ENCODE peak calls at places on chromosomes 16 and 17, in seven cellular contexts. One of them, this sample, is unnamed.

GRCh38 chr17:41061969-41062368 is 2.1 kb upstream of the KRTAP2-3 start:
- DNase-seq in suprapubic skin: no peak
- DNase-seq in breast epithelium: no peak
- DNase-seq in adrenal gland: no peak
- DNase-seq in heart left ventricle: no peak
- DNase-seq in ovary: no peak
- DNase-seq in tibial nerve: no peak
- DNase-seq in this sample: no peak

GRCh38 chr16:84633622-84634021 is 14.7 kb upstream of the KLHL36 start:
- DNase-seq in breast epithelium: no peak
- DNase-seq in suprapubic skin: no peak
- DNase-seq in heart left ventricle: peak
- DNase-seq in tibial nerve: peak
- DNase-seq in adrenal gland: peak
- DNase-seq in ovary: peak
- DNase-seq in this sample: no peak

GRCh38 chr16:87276926-87277325 is 40.3 kb downstream of the C16orf95 start:
- DNase-seq in ovary: no peak
- DNase-seq in heart left ventricle: no peak
- DNase-seq in suprapubic skin: no peak
- DNase-seq in tibial nerve: no peak
- DNase-seq in adrenal gland: no peak
- DNase-seq in breast epithelium: no peak
- DNase-seq in this sample: no peak

GRCh38 chr17:37117743-37118142 is 169.0 kb downstream of the AATF start:
- DNase-seq in ovary: no peak
- DNase-seq in heart left ventricle: no peak
- DNase-seq in adrenal gland: no peak
- DNase-seq in breast epithelium: no peak
- DNase-seq in tibial nerve: no peak
- DNase-seq in suprapubic skin: no peak
- DNase-seq in this sample: no peak

GRCh38 chr17:17935321-17936271 is 36.6 kb downstream of the TOM1L2 start:
- DNase-seq in ovary: no peak
- DNase-seq in heart left ventricle: no peak
- DNase-seq in tibial nerve: peak
- DNase-seq in adrenal gland: peak
- DNase-seq in breast epithelium: no peak
- DNase-seq in suprapubic skin: no peak
- DNase-seq in this sample: no peak

GRCh38 chr17:61309857-61310256 is 89.8 kb upstream of the TBX2 start:
- DNase-seq in tibial nerve: no peak
- DNase-seq in heart left ventricle: no peak
- DNase-seq in suprapubic skin: no peak
- DNase-seq in ovary: no peak
- DNase-seq in breast epithelium: no peak
- DNase-seq in adrenal gland: no peak
- DNase-seq in this sample: no peak

GRCh38 chr17:27407916-27408846 is 48.1 kb upstream of the KSR1 start:
- DNase-seq in adrenal gland: peak
- DNase-seq in heart left ventricle: no peak
- DNase-seq in suprapubic skin: peak
- DNase-seq in tibial nerve: no peak
- DNase-seq in breast epithelium: no peak
- DNase-seq in ovary: no peak
- DNase-seq in this sample: no peak

GRCh38 chr16:71894921-71895678 is at the start of gene IST1:
- DNase-seq in suprapubic skin: peak
- DNase-seq in adrenal gland: peak
- DNase-seq in tibial nerve: peak
- DNase-seq in ovary: peak
- DNase-seq in heart left ventricle: peak
- DNase-seq in breast epithelium: peak
- DNase-seq in this sample: peak

GRCh38 chr16:86120201-86120981 is 221.4 kb downstream of the IRF8 start:
- DNase-seq in heart left ventricle: no peak
- DNase-seq in adrenal gland: no peak
- DNase-seq in suprapubic skin: no peak
- DNase-seq in tibial nerve: no peak
- DNase-seq in ovary: no peak
- DNase-seq in breast epithelium: no peak
- DNase-seq in this sample: no peak

GRCh38 chr16:19655242-19655777 is 62.7 kb downstream of the KNOP1 start:
- DNase-seq in heart left ventricle: no peak
- DNase-seq in ovary: no peak
- DNase-seq in adrenal gland: no peak
- DNase-seq in breast epithelium: no peak
- DNase-seq in suprapubic skin: no peak
- DNase-seq in tibial nerve: no peak
- DNase-seq in this sample: no peak

GRCh38 chr16:87556941-87557459 is 45.3 kb upstream of the JPH3 start:
- DNase-seq in suprapubic skin: no peak
- DNase-seq in breast epithelium: no peak
- DNase-seq in tibial nerve: no peak
- DNase-seq in adrenal gland: peak
- DNase-seq in ovary: peak
- DNase-seq in heart left ventricle: peak
- DNase-seq in this sample: no peak

GRCh38 chr16:64882385-64882784 is 239.5 kb downstream of the CDH11 start:
- DNase-seq in tibial nerve: peak
- DNase-seq in adrenal gland: peak
- DNase-seq in breast epithelium: no peak
- DNase-seq in heart left ventricle: peak
- DNase-seq in ovary: peak
- DNase-seq in suprapubic skin: no peak
- DNase-seq in this sample: no peak

GRCh38 chr17:73710095-73710592 is 65.9 kb upstream of the SDK2 start:
- DNase-seq in adrenal gland: peak
- DNase-seq in ovary: no peak
- DNase-seq in breast epithelium: peak
- DNase-seq in heart left ventricle: peak
- DNase-seq in suprapubic skin: no peak
- DNase-seq in tibial nerve: peak
- DNase-seq in this sample: peak

GRCh38 chr16:13351222-13351621 is 449.8 kb downstream of the SHISA9 start:
- DNase-seq in suprapubic skin: no peak
- DNase-seq in heart left ventricle: no peak
- DNase-seq in adrenal gland: no peak
- DNase-seq in breast epithelium: no peak
- DNase-seq in tibial nerve: no peak
- DNase-seq in ovary: no peak
- DNase-seq in this sample: no peak

GRCh38 chr17:11296994-11297393 is 56.0 kb downstream of the SHISA6 start:
- DNase-seq in ovary: no peak
- DNase-seq in tibial nerve: no peak
- DNase-seq in heart left ventricle: no peak
- DNase-seq in suprapubic skin: no peak
- DNase-seq in breast epithelium: no peak
- DNase-seq in adrenal gland: no peak
- DNase-seq in this sample: no peak

GRCh38 chr16:59046335-59046734 is 312.2 kb upstream of the GOT2 start:
- DNase-seq in adrenal gland: no peak
- DNase-seq in tibial nerve: no peak
- DNase-seq in heart left ventricle: no peak
- DNase-seq in suprapubic skin: no peak
- DNase-seq in ovary: no peak
- DNase-seq in breast epithelium: no peak
- DNase-seq in this sample: no peak

GRCh38 chr17:15171433-15172047 is 93.6 kb downstream of the PMP22 start:
- DNase-seq in adrenal gland: peak
- DNase-seq in tibial nerve: peak
- DNase-seq in ovary: peak
- DNase-seq in suprapubic skin: peak
- DNase-seq in breast epithelium: peak
- DNase-seq in heart left ventricle: peak
- DNase-seq in this sample: peak

GRCh38 chr16:24036614-24037013 is 200.8 kb downstream of the PRKCB start:
- DNase-seq in heart left ventricle: no peak
- DNase-seq in suprapubic skin: no peak
- DNase-seq in adrenal gland: peak
- DNase-seq in tibial nerve: peak
- DNase-seq in ovary: no peak
- DNase-seq in breast epithelium: no peak
- DNase-seq in this sample: peak

GRCh38 chr17:50201226-50201854 is at the start of gene COL1A1:
- DNase-seq in adrenal gland: peak
- DNase-seq in heart left ventricle: peak
- DNase-seq in suprapubic skin: peak
- DNase-seq in breast epithelium: peak
- DNase-seq in ovary: peak
- DNase-seq in tibial nerve: peak
- DNase-seq in this sample: no peak

GRCh38 chr17:50205111-50205821 is 3.8 kb upstream of the COL1A1 start:
- DNase-seq in ovary: peak
- DNase-seq in suprapubic skin: no peak
- DNase-seq in adrenal gland: no peak
- DNase-seq in heart left ventricle: peak
- DNase-seq in breast epithelium: no peak
- DNase-seq in tibial nerve: no peak
- DNase-seq in this sample: no peak

GRCh38 chr17:50203589-50204345 is 2.3 kb upstream of the COL1A1 start:
- DNase-seq in heart left ventricle: no peak
- DNase-seq in ovary: peak
- DNase-seq in suprapubic skin: no peak
- DNase-seq in adrenal gland: no peak
- DNase-seq in breast epithelium: no peak
- DNase-seq in tibial nerve: no peak
- DNase-seq in this sample: no peak

GRCh38 chr17:50204431-50204830 is 3.0 kb upstream of the COL1A1 start:
- DNase-seq in heart left ventricle: no peak
- DNase-seq in suprapubic skin: no peak
- DNase-seq in breast epithelium: no peak
- DNase-seq in adrenal gland: no peak
- DNase-seq in tibial nerve: no peak
- DNase-seq in ovary: peak
- DNase-seq in this sample: no peak

GRCh38 chr17:50203086-50203485 is 1.7 kb upstream of the COL1A1 start:
- DNase-seq in tibial nerve: no peak
- DNase-seq in breast epithelium: no peak
- DNase-seq in adrenal gland: no peak
- DNase-seq in ovary: peak
- DNase-seq in heart left ventricle: no peak
- DNase-seq in suprapubic skin: no peak
- DNase-seq in this sample: no peak
- TF ChIP-seq CTCF in tibial nerve: no peak
- TF ChIP-seq CTCF in breast epithelium: no peak
- TF ChIP-seq CTCF in adrenal gland: no peak
- TF ChIP-seq CTCF in ovary: no peak
- TF ChIP-seq CTCF in heart left ventricle: no peak
- TF ChIP-seq CTCF in suprapubic skin: no peak
- TF ChIP-seq CTCF in this sample: no peak

GRCh38 chr16:68354816-68355215 is 44.0 kb downstream of the PRMT7 start:
- DNase-seq in ovary: no peak
- DNase-seq in heart left ventricle: no peak
- DNase-seq in breast epithelium: no peak
- DNase-seq in suprapubic skin: no peak
- DNase-seq in adrenal gland: no peak
- DNase-seq in tibial nerve: no peak
- DNase-seq in this sample: no peak
- TF ChIP-seq POLR2A in ovary: no peak
- TF ChIP-seq POLR2A in heart left ventricle: no peak
- TF ChIP-seq POLR2A in breast epithelium: no peak
- TF ChIP-seq POLR2A in suprapubic skin: no peak
- TF ChIP-seq POLR2A in adrenal gland: no peak
- TF ChIP-seq POLR2A in tibial nerve: no peak
- TF ChIP-seq POLR2A in this sample: no peak

DNA sequence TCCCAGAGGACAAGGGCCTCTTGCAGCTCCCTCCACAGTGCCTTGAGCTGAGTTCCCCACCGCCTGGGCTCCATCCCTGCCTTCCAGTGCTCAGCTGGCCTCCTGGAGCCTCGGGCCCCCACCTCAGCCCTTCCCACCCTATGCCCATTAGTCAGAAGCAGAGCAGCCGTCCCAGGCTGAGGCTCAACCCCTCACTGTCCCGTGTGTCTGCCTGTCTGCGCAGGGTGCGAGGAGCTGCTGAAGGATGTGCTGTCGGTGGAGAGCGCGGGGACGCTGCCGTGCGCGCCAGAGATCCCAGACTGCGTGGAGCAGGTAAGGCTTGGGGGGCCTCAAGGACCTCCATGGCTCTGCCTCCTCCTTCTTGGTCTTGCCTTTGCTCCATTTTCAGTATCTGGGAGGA is 42.3 kb downstream of the RAB11FIP4 start:
- DNase-seq in heart left ventricle: no peak
- DNase-seq in tibial nerve: no peak
- DNase-seq in suprapubic skin: no peak
- DNase-seq in ovary: no peak
- DNase-seq in adrenal gland: no peak
- DNase-seq in breast epithelium: no peak
- DNase-seq in this sample: no peak
- H3K27ac ChIP-seq in heart left ventricle: no peak
- H3K27ac ChIP-seq in tibial nerve: no peak
- H3K27ac ChIP-seq in suprapubic skin: no peak
- H3K27ac ChIP-seq in ovary: no peak
- H3K27ac ChIP-seq in adrenal gland: no peak
- H3K27ac ChIP-seq in breast epithelium: no peak
- H3K27ac ChIP-seq in this sample: no peak

GRCh38 chr17:75634376-75634740 is 1.1 kb downstream of the SMIM5 start:
- DNase-seq in heart left ventricle: peak
- DNase-seq in ovary: peak
- DNase-seq in tibial nerve: no peak
- DNase-seq in suprapubic skin: no peak
- DNase-seq in breast epithelium: no peak
- DNase-seq in adrenal gland: no peak
- DNase-seq in this sample: no peak

GRCh38 chr17:75632428-75632827 is 806 bp upstream of the SMIM5 start:
- DNase-seq in ovary: peak
- DNase-seq in adrenal gland: no peak
- DNase-seq in suprapubic skin: no peak
- DNase-seq in breast epithelium: no peak
- DNase-seq in tibial nerve: no peak
- DNase-seq in heart left ventricle: peak
- DNase-seq in this sample: no peak

GRCh38 chr17:75631353-75631752 is 1.9 kb upstream of the SMIM5 start:
- DNase-seq in breast epithelium: no peak
- DNase-seq in adrenal gland: no peak
- DNase-seq in heart left ventricle: no peak
- DNase-seq in tibial nerve: no peak
- DNase-seq in suprapubic skin: no peak
- DNase-seq in ovary: peak
- DNase-seq in this sample: no peak

GRCh38 chr17:75633484-75634375 is 496 bp downstream of the SMIM5 start:
- DNase-seq in breast epithelium: peak
- DNase-seq in tibial nerve: peak
- DNase-seq in adrenal gland: peak
- DNase-seq in ovary: peak
- DNase-seq in heart left ventricle: peak
- DNase-seq in suprapubic skin: peak
- DNase-seq in this sample: peak

DNA sequence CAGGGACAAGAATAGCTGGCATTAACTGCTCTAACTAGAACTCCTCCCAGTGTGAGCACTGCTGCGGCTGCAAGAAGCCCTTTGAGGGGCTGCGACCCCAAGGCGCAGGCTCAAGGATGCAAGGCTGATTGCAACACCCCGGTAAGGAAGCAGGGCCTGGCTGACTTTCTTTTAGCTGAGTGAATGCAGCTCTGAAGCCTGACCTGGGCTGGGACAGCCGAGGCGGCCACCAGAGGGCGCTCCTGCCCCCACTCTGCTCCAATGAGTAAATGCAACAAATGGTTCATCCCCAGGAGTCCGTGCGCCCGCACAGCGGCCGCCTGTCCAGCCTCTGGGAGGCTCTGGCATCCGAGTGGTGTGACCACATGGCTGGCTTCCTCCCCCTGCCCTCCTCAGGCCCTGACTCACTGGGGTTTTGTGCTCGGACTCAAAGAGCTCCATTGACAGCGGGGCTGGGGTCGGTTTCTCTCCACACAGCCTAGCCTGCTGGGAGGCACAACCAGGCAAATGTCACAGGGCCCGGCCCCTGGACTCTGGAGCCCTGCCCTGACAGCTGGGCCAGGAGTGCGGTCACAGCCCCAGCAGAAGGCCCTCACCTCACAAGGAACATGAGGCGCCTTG is at the start of gene SMIM5:
- DNase-seq in breast epithelium: peak
- DNase-seq in ovary: peak
- DNase-seq in tibial nerve: peak
- DNase-seq in suprapubic skin: peak
- DNase-seq in heart left ventricle: peak
- DNase-seq in adrenal gland: peak
- DNase-seq in this sample: peak
- TF ChIP-seq CTCF in breast epithelium: peak
- TF ChIP-seq CTCF in ovary: peak
- TF ChIP-seq CTCF in tibial nerve: peak
- TF ChIP-seq CTCF in suprapubic skin: peak
- TF ChIP-seq CTCF in heart left ventricle: peak
- TF ChIP-seq CTCF in adrenal gland: peak
- TF ChIP-seq CTCF in this sample: peak

This sample was measured in prostate gland.